ENCODE peak calls at places on chromosome 19, in seven cellular contexts. N is NCI-H1092 treated with DMSO at 0.1 percent for 48 hours; P is T-helper 2 cell; D is activated CD4-positive, alpha-beta T cell treated with anti-CD3 and anti-CD28 coated beads, Interleukin-2, amount 10 ng/mL, durations not matched to agents 7 days and 5 days; W is mesendoderm; K is effector CD4-positive, alpha-beta T cell; H is cerebellum. I is an unnamed sample.

GRCh38 chr19:3586707-3587346 is 1.5 kb downstream of the GIPC3 start:
- DNase-seq in N (peak; percentile 6), P (no peak), D (no peak), W (no peak), K (no peak), H (no peak), I (no peak)

GRCh38 chr19:31470229-31470939 is 121.1 kb upstream of the TSHZ3 start:
- DNase-seq in N (no peak), P (no peak), D (no peak), W (no peak), K (no peak), H (no peak), I (no peak)

GRCh38 chr19:46728693-46729339 is 11.9 kb upstream of the PRKD2 start:
- DNase-seq in N (no peak), P (peak; percentile 68), D (peak; percentile 84), W (peak; percentile 71), K (peak; percentile 83), H (no peak), I (peak; percentile 87)

GRCh38 chr19:16222806-16223205 is 25.1 kb downstream of the AP1M1 start:
- DNase-seq in N (no peak), P (no peak), D (no peak), W (no peak), K (no peak), H (no peak), I (no peak)

GRCh38 chr19:50310759-50311465 is 18.3 kb downstream of the KCNC3 start:
- DNase-seq in N (no peak), P (no peak), D (no peak), W (no peak), K (no peak), H (no peak), I (no peak)

GRCh38 chr19:33903489-33903850 is 106.8 kb downstream of the KCTD15 start:
- DNase-seq in N (no peak), P (no peak), D (no peak), W (no peak), K (no peak), H (no peak), I (no peak)

GRCh38 chr19:41604831-41605230 is 22.0 kb downstream of the CEACAM4 start:
- DNase-seq in N (no peak), P (no peak), D (no peak), W (no peak), K (no peak), H (no peak), I (peak; percentile 19)

GRCh38 chr19:4649392-4650094 is 10.2 kb downstream of the TNFAIP8L1 start:
- DNase-seq in N (no peak), P (no peak), D (no peak), W (no peak), K (no peak), H (no peak), I (no peak)

GRCh38 chr19:30128211-30128610 is 186.2 kb downstream of the URI1 start:
- DNase-seq in N (no peak), P (no peak), D (no peak), W (no peak), K (no peak), H (no peak), I (no peak)

GRCh38 chr19:48041877-48042580 is 1.9 kb downstream of the CABP5 start:
- DNase-seq in N (no peak), P (no peak), D (no peak), W (no peak), K (no peak), H (no peak), I (no peak)

GRCh38 chr19:49499030-49499670 is 2.9 kb downstream of the RPS11 start:
- DNase-seq in N (no peak), P (no peak), D (no peak), W (no peak), K (no peak), H (no peak), I (no peak)

GRCh38 chr19:50501568-50502475 is 9.2 kb downstream of the JOSD2 start:
- DNase-seq in N (no peak), P (no peak), D (no peak), W (no peak), K (no peak), H (no peak), I (no peak)

GRCh38 chr19:45676851-45677263 is 8.8 kb downstream of the GIPR start:
- DNase-seq in N (no peak), P (peak; percentile 29), D (peak; percentile 38), W (peak; percentile 21), K (peak; percentile 41), H (no peak), I (peak; percentile 42)

GRCh38 chr19:58059003-58059671 is at the start of gene ZNF135:
- DNase-seq in N (peak; percentile 87), P (no peak), D (peak; percentile 50), W (peak; percentile 96), K (peak; percentile 9), H (peak; percentile 95), I (peak; percentile 70)

GRCh38 chr19:49987159-49987698 is 26.3 kb upstream of the SIGLEC11 start:
- DNase-seq in N (no peak), P (peak; percentile 61), D (peak; percentile 92), W (peak; percentile 98), K (peak; percentile 72), H (peak; percentile 16), I (peak; percentile 58)

GRCh38 chr19:49347835-49348234 is 12.6 kb downstream of the CD37 start:
- DNase-seq in N (no peak), P (no peak), D (no peak), W (peak; percentile 96), K (no peak), H (no peak), I (no peak)

GRCh38 chr19:15555759-15556633 is 47.7 kb downstream of the CYP4F22 start:
- DNase-seq in N (peak; percentile 84), P (peak; percentile 98), D (peak; percentile 96), W (peak; percentile 97), K (peak; percentile 94), H (peak; percentile 81), I (peak; percentile 98)

GRCh38 chr19:40033989-40034560 is 22.0 kb downstream of the ZNF780B start:
- DNase-seq in N (no peak), P (no peak), D (no peak), W (no peak), K (no peak), H (no peak), I (no peak)

GRCh38 chr19:40347476-40348124 is 597 bp downstream of the C19orf47 start:
- DNase-seq in N (no peak), P (no peak), D (no peak), W (no peak), K (no peak), H (no peak), I (no peak)

GRCh38 chr19:4684312-4685095 is 14.4 kb upstream of the MYDGF start:
- DNase-seq in N (no peak), P (no peak), D (no peak), W (no peak), K (no peak), H (no peak), I (no peak)

GRCh38 chr19:7450243-7451223 is 38.3 kb downstream of the PEX11G start:
- DNase-seq in N (no peak), P (no peak), D (no peak), W (peak; percentile 47), K (no peak), H (no peak), I (no peak)

GRCh38 chr19:45428385-45429231 is 4.9 kb upstream of the ERCC1 start:
- DNase-seq in N (no peak), P (no peak), D (no peak), W (peak; percentile 63), K (no peak), H (no peak), I (no peak)

GRCh38 chr19:41718761-41719160 is 10.3 kb downstream of the CEACAM5 start:
- DNase-seq in N (no peak), P (no peak), D (no peak), W (no peak), K (no peak), H (no peak), I (no peak)

GRCh38 chr19:1183543-1184172 is 9.6 kb upstream of the SBNO2 start:
- DNase-seq in N (no peak), P (no peak), D (no peak), W (peak; percentile 92), K (no peak), H (no peak), I (no peak)

GRCh38 chr19:45500918-45501729 is 2.9 kb downstream of the PPM1N start:
- DNase-seq in N (no peak), P (no peak), D (no peak), W (no peak), K (no peak), H (no peak), I (no peak)

GRCh38 chr19:46082728-46083050 is 41.8 kb downstream of the IGFL3 start:
- DNase-seq in N (no peak), P (no peak), D (no peak), W (no peak), K (no peak), H (no peak), I (no peak)